ENCODE peak calls at places on chromosomes 11 and 22, in ten cellular contexts. E is MG63; Z is stimulated activated CD8-positive, alpha-beta memory T cell treated with anti-CD3 and anti-CD28 coated beads, Interleukin-4, amount 100 ng/mL, for 1 hour; Q is stimulated activated effector memory CD8-positive, alpha-beta T cell treated with anti-CD3 and anti-CD28 coated beads, Interleukin-12 subunit alpha, Interleukin-12 subunit beta, amount 100 ng/mL, for 72 hours; U is Calu3; D is coronary artery; B is GOT3; X is stimulated activated CD4-positive, alpha-beta T cell treated with anti-CD3 and anti-CD28 coated beads, Interleukin-2, amount 100 ng/mL, for 24 hours; H is RWPE1; J is mammary epithelial cell. L is an unnamed sample.

GRCh38 chr11:27319065-27319464 is 44.0 kb downstream of the CCDC34 start:
- DNase-seq in E (no peak), Z (no peak), Q (no peak), U (peak), D (no peak), B (no peak), X (no peak), H (peak), J (peak), L (no peak)

GRCh38 chr11:21615871-21616270 is 577.0 kb upstream of the ANO5 start:
- DNase-seq in E (no peak), Z (no peak), Q (no peak), U (no peak), D (no peak), B (no peak), X (no peak), H (no peak), J (no peak), L (no peak)

GRCh38 chr11:100667449-100667848 is 19.6 kb upstream of the ARHGAP42 start:
- DNase-seq in E (no peak), Z (no peak), Q (no peak), U (no peak), D (no peak), B (no peak), X (no peak), H (no peak), J (no peak), L (no peak)

GRCh38 chr11:102239906-102240305 is 77.4 kb upstream of the BIRC3 start:
- DNase-seq in E (no peak), Z (no peak), Q (no peak), U (no peak), D (no peak), B (no peak), X (no peak), H (no peak), J (no peak), L (no peak)

GRCh38 chr11:77108436-77108835 is 5.8 kb downstream of the OMP start:
- DNase-seq in E (no peak), Z (no peak), Q (no peak), U (no peak), D (no peak), B (no peak), X (no peak), H (no peak), J (no peak), L (no peak)

GRCh38 chr11:95512177-95512576 is 277.4 kb downstream of the FAM76B start:
- DNase-seq in E (peak), Z (no peak), Q (no peak), U (no peak), D (peak), B (peak), X (no peak), H (peak), J (peak), L (no peak)

GRCh38 chr11:110077866-110078325 is 15.3 kb upstream of the ZC3H12C start:
- DNase-seq in E (no peak), Z (no peak), Q (peak), U (no peak), D (no peak), B (no peak), X (peak), H (peak), J (peak), L (no peak)

GRCh38 chr11:69659591-69659990 is 15.6 kb downstream of the LTO1 start:
- DNase-seq in E (no peak), Z (no peak), Q (no peak), U (no peak), D (no peak), B (no peak), X (no peak), H (no peak), J (no peak), L (no peak)

GRCh38 chr11:27390959-27391326 is 27.9 kb upstream of the CCDC34 start:
- DNase-seq in E (no peak), Z (no peak), Q (no peak), U (no peak), D (no peak), B (no peak), X (no peak), H (no peak), J (no peak), L (no peak)

GRCh38 chr11:126161146-126161458 is 50.3 kb downstream of the RPUSD4 start:
- DNase-seq in E (no peak), Z (no peak), Q (no peak), U (no peak), D (no peak), B (no peak), X (no peak), H (no peak), J (no peak), L (no peak)

GRCh38 chr11:18036456-18036855 is 9.6 kb downstream of the TPH1 start:
- DNase-seq in E (no peak), Z (no peak), Q (no peak), U (no peak), D (no peak), B (no peak), X (no peak), H (no peak), J (no peak), L (no peak)

GRCh38 chr11:64745219-64745522 is 1.2 kb upstream of the RASGRP2 start:
- DNase-seq in E (no peak), Z (peak), Q (peak), U (no peak), D (no peak), B (no peak), X (peak), H (no peak), J (no peak), L (peak)

GRCh38 chr22:19962246-19962908 is 20.8 kb upstream of the TXNRD2 start:
- DNase-seq in E (peak), Z (no peak), Q (no peak), U (peak), D (no peak), B (no peak), X (peak), H (peak), J (peak), L (peak)

GRCh38 chr11:46413755-46414465 is 22.3 kb upstream of the CHRM4 start:
- DNase-seq in E (no peak), Z (no peak), Q (no peak), U (no peak), D (no peak), B (no peak), X (no peak), H (no peak), J (no peak), L (no peak)

GRCh38 chr11:44446996-44447771 is 118.3 kb upstream of the CD82 start:
- DNase-seq in E (no peak), Z (no peak), Q (no peak), U (no peak), D (peak), B (no peak), X (no peak), H (no peak), J (no peak), L (no peak)

GRCh38 chr22:40609216-40609615 is 27.3 kb downstream of the MRTFA start:
- DNase-seq in E (peak), Z (no peak), Q (no peak), U (no peak), D (no peak), B (no peak), X (no peak), H (no peak), J (no peak), L (no peak)

GRCh38 chr11:8934735-8935478 is 2.2 kb upstream of the C11orf16 start:
- DNase-seq in E (no peak), Z (no peak), Q (no peak), U (peak), D (no peak), B (no peak), X (no peak), H (peak), J (peak), L (no peak)

GRCh38 chr11:79054636-79055035 is 386.2 kb downstream of the TENM4 start:
- DNase-seq in E (peak), Z (no peak), Q (no peak), U (peak), D (no peak), B (no peak), X (no peak), H (peak), J (peak), L (no peak)

GRCh38 chr22:20565079-20565734 is 57.8 kb downstream of the MED15 start:
- DNase-seq in E (no peak), Z (no peak), Q (no peak), U (no peak), D (peak), B (no peak), X (no peak), H (no peak), J (no peak), L (no peak)

GRCh38 chr11:99422581-99423434 is 402.1 kb downstream of the CNTN5 start:
- DNase-seq in E (no peak), Z (no peak), Q (no peak), U (no peak), D (no peak), B (no peak), X (no peak), H (no peak), J (no peak), L (no peak)

GRCh38 chr11:72308226-72309073 is 64.5 kb upstream of the PHOX2A start:
- DNase-seq in E (no peak), Z (no peak), Q (no peak), U (no peak), D (no peak), B (no peak), X (no peak), H (peak), J (peak), L (peak)

GRCh38 chr22:44455151-44455962 is 42.7 kb downstream of the RTL6 start:
- DNase-seq in E (no peak), Z (peak), Q (peak), U (no peak), D (peak), B (no peak), X (peak), H (no peak), J (no peak), L (no peak)

GRCh38 chr11:120564573-120565301 is 53.2 kb downstream of the GRIK4 start:
- DNase-seq in E (peak), Z (no peak), Q (no peak), U (peak), D (no peak), B (no peak), X (peak), H (no peak), J (no peak), L (no peak)

L was measured in Karpas-422.